ENCODE peak calls at places on chromosomes 2 and 18, in eight cellular contexts. One of them, this sample, is unnamed.

GRCh38 chr18:8831531-8831930 is 126.2 kb downstream of the MTCL1 start:
- DNase-seq in glutamatergic neuron: no peak
- DNase-seq in psoas muscle: no peak
- DNase-seq in non-pigmented ciliary epithelial cell: no peak
- DNase-seq in IMR-90: no peak
- DNase-seq in mucosa of gallbladder: no peak
- DNase-seq in WTC11: no peak
- DNase-seq in adipocyte: no peak
- DNase-seq in this sample: no peak

GRCh38 chr2:169822785-169823392 is 1.8 kb downstream of the METTL5 start:
- DNase-seq in glutamatergic neuron: no peak
- DNase-seq in psoas muscle: no peak
- DNase-seq in non-pigmented ciliary epithelial cell: no peak
- DNase-seq in IMR-90: peak; percentile 14
- DNase-seq in mucosa of gallbladder: no peak
- DNase-seq in WTC11: no peak
- DNase-seq in adipocyte: no peak
- DNase-seq in this sample: no peak

GRCh38 chr2:106158871-106159270 is 35.2 kb downstream of the UXS1 start:
- DNase-seq in glutamatergic neuron: no peak
- DNase-seq in psoas muscle: no peak
- DNase-seq in non-pigmented ciliary epithelial cell: no peak
- DNase-seq in IMR-90: no peak
- DNase-seq in mucosa of gallbladder: no peak
- DNase-seq in WTC11: no peak
- DNase-seq in adipocyte: no peak
- DNase-seq in this sample: no peak

GRCh38 chr2:240791211-240791800 is 28.7 kb downstream of the KIF1A start:
- DNase-seq in glutamatergic neuron: peak; percentile 20
- DNase-seq in psoas muscle: no peak
- DNase-seq in non-pigmented ciliary epithelial cell: no peak
- DNase-seq in IMR-90: no peak
- DNase-seq in mucosa of gallbladder: no peak
- DNase-seq in WTC11: no peak
- DNase-seq in adipocyte: no peak
- DNase-seq in this sample: no peak

GRCh38 chr2:173032032-173032431 is 43.6 kb upstream of the MAP3K20 start:
- DNase-seq in glutamatergic neuron: no peak
- DNase-seq in psoas muscle: no peak
- DNase-seq in non-pigmented ciliary epithelial cell: no peak
- DNase-seq in IMR-90: no peak
- DNase-seq in mucosa of gallbladder: no peak
- DNase-seq in WTC11: no peak
- DNase-seq in adipocyte: no peak
- DNase-seq in this sample: no peak

GRCh38 chr2:70888389-70888924 is 47.2 kb upstream of the ATP6V1B1 start:
- DNase-seq in glutamatergic neuron: no peak
- DNase-seq in psoas muscle: no peak
- DNase-seq in non-pigmented ciliary epithelial cell: no peak
- DNase-seq in IMR-90: no peak
- DNase-seq in mucosa of gallbladder: no peak
- DNase-seq in WTC11: no peak
- DNase-seq in adipocyte: no peak
- DNase-seq in this sample: peak; percentile 13

GRCh38 chr2:96928277-96928781 is 58.1 kb downstream of the FAM178B start:
- DNase-seq in glutamatergic neuron: no peak
- DNase-seq in psoas muscle: no peak
- DNase-seq in non-pigmented ciliary epithelial cell: no peak
- DNase-seq in IMR-90: no peak
- DNase-seq in mucosa of gallbladder: no peak
- DNase-seq in WTC11: no peak
- DNase-seq in adipocyte: peak; percentile 24
- DNase-seq in this sample: no peak

GRCh38 chr18:47215554-47216138 is 35.8 kb downstream of the SKOR2 start:
- DNase-seq in glutamatergic neuron: no peak
- DNase-seq in psoas muscle: no peak
- DNase-seq in non-pigmented ciliary epithelial cell: peak; percentile 43
- DNase-seq in IMR-90: peak; percentile 52
- DNase-seq in mucosa of gallbladder: no peak
- DNase-seq in WTC11: peak; percentile 30
- DNase-seq in adipocyte: peak; percentile 59
- DNase-seq in this sample: peak; percentile 13

GRCh38 chr2:10226032-10226724 is 76.5 kb upstream of the HPCAL1 start:
- DNase-seq in glutamatergic neuron: no peak
- DNase-seq in psoas muscle: no peak
- DNase-seq in non-pigmented ciliary epithelial cell: no peak
- DNase-seq in IMR-90: no peak
- DNase-seq in mucosa of gallbladder: no peak
- DNase-seq in WTC11: peak; percentile 5
- DNase-seq in adipocyte: no peak
- DNase-seq in this sample: no peak

GRCh38 chr2:163266772-163267171 is 428.2 kb upstream of the KCNH7 start:
- DNase-seq in glutamatergic neuron: no peak
- DNase-seq in psoas muscle: no peak
- DNase-seq in non-pigmented ciliary epithelial cell: peak; percentile 96
- DNase-seq in IMR-90: peak; percentile 81
- DNase-seq in mucosa of gallbladder: no peak
- DNase-seq in WTC11: no peak
- DNase-seq in adipocyte: peak; percentile 92
- DNase-seq in this sample: no peak

GRCh38 chr18:12777543-12777942 is 74.7 kb downstream of the PSMG2 start:
- DNase-seq in glutamatergic neuron: peak; percentile 34
- DNase-seq in psoas muscle: peak; percentile 15
- DNase-seq in non-pigmented ciliary epithelial cell: no peak
- DNase-seq in IMR-90: no peak
- DNase-seq in mucosa of gallbladder: no peak
- DNase-seq in WTC11: peak; percentile 53
- DNase-seq in adipocyte: no peak
- DNase-seq in this sample: no peak

GRCh38 chr2:160498147-160498546 is 4.5 kb upstream of the RBMS1 start:
- DNase-seq in glutamatergic neuron: no peak
- DNase-seq in psoas muscle: no peak
- DNase-seq in non-pigmented ciliary epithelial cell: no peak
- DNase-seq in IMR-90: no peak
- DNase-seq in mucosa of gallbladder: no peak
- DNase-seq in WTC11: no peak
- DNase-seq in adipocyte: no peak
- DNase-seq in this sample: no peak

GRCh38 chr2:80706541-80706940 is 402.0 kb upstream of the LRRTM1 start:
- DNase-seq in glutamatergic neuron: no peak
- DNase-seq in psoas muscle: no peak
- DNase-seq in non-pigmented ciliary epithelial cell: no peak
- DNase-seq in IMR-90: no peak
- DNase-seq in mucosa of gallbladder: no peak
- DNase-seq in WTC11: no peak
- DNase-seq in adipocyte: no peak
- DNase-seq in this sample: no peak

GRCh38 chr2:216808805-216809425 is 50.9 kb downstream of the TNP1 start:
- DNase-seq in glutamatergic neuron: no peak
- DNase-seq in psoas muscle: no peak
- DNase-seq in non-pigmented ciliary epithelial cell: no peak
- DNase-seq in IMR-90: no peak
- DNase-seq in mucosa of gallbladder: no peak
- DNase-seq in WTC11: no peak
- DNase-seq in adipocyte: no peak
- DNase-seq in this sample: no peak

GRCh38 chr2:238203973-238204683 is 633 bp upstream of the ILKAP start:
- DNase-seq in glutamatergic neuron: no peak
- DNase-seq in psoas muscle: no peak
- DNase-seq in non-pigmented ciliary epithelial cell: no peak
- DNase-seq in IMR-90: no peak
- DNase-seq in mucosa of gallbladder: no peak
- DNase-seq in WTC11: no peak
- DNase-seq in adipocyte: no peak
- DNase-seq in this sample: no peak

GRCh38 chr18:34834897-34835296 is 124.8 kb downstream of the DTNA start:
- DNase-seq in glutamatergic neuron: no peak
- DNase-seq in psoas muscle: no peak
- DNase-seq in non-pigmented ciliary epithelial cell: no peak
- DNase-seq in IMR-90: no peak
- DNase-seq in mucosa of gallbladder: no peak
- DNase-seq in WTC11: no peak
- DNase-seq in adipocyte: peak; percentile 84
- DNase-seq in this sample: no peak

GRCh38 chr2:40507429-40507828 is 55.5 kb upstream of the SLC8A1 start:
- DNase-seq in glutamatergic neuron: no peak
- DNase-seq in psoas muscle: no peak
- DNase-seq in non-pigmented ciliary epithelial cell: no peak
- DNase-seq in IMR-90: no peak
- DNase-seq in mucosa of gallbladder: no peak
- DNase-seq in WTC11: no peak
- DNase-seq in adipocyte: no peak
- DNase-seq in this sample: peak; percentile 7

GRCh38 chr18:78782951-78783563 is 196.6 kb upstream of the SALL3 start:
- DNase-seq in glutamatergic neuron: no peak
- DNase-seq in psoas muscle: no peak
- DNase-seq in non-pigmented ciliary epithelial cell: no peak
- DNase-seq in IMR-90: no peak
- DNase-seq in mucosa of gallbladder: no peak
- DNase-seq in WTC11: no peak
- DNase-seq in adipocyte: no peak
- DNase-seq in this sample: no peak

GRCh38 chr18:8893628-8894231 is 188.4 kb downstream of the MTCL1 start:
- DNase-seq in glutamatergic neuron: no peak
- DNase-seq in psoas muscle: no peak
- DNase-seq in non-pigmented ciliary epithelial cell: no peak
- DNase-seq in IMR-90: no peak
- DNase-seq in mucosa of gallbladder: no peak
- DNase-seq in WTC11: no peak
- DNase-seq in adipocyte: no peak
- DNase-seq in this sample: no peak

GRCh38 chr18:46411862-46412690 is 244.9 kb downstream of the LOXHD1 start:
- DNase-seq in glutamatergic neuron: no peak
- DNase-seq in psoas muscle: peak; percentile 58
- DNase-seq in non-pigmented ciliary epithelial cell: no peak
- DNase-seq in IMR-90: no peak
- DNase-seq in mucosa of gallbladder: peak; percentile 36
- DNase-seq in WTC11: no peak
- DNase-seq in adipocyte: peak; percentile 33
- DNase-seq in this sample: no peak

GRCh38 chr2:208065476-208065875 is 40.1 kb upstream of the PLEKHM3 start:
- DNase-seq in glutamatergic neuron: no peak
- DNase-seq in psoas muscle: no peak
- DNase-seq in non-pigmented ciliary epithelial cell: no peak
- DNase-seq in IMR-90: no peak
- DNase-seq in mucosa of gallbladder: no peak
- DNase-seq in WTC11: no peak
- DNase-seq in adipocyte: no peak
- DNase-seq in this sample: no peak

GRCh38 chr2:226721541-226721940 is 78.1 kb downstream of the IRS1 start:
- DNase-seq in glutamatergic neuron: peak; percentile 52
- DNase-seq in psoas muscle: peak; percentile 50
- DNase-seq in non-pigmented ciliary epithelial cell: no peak
- DNase-seq in IMR-90: peak; percentile 36
- DNase-seq in mucosa of gallbladder: no peak
- DNase-seq in WTC11: no peak
- DNase-seq in adipocyte: peak; percentile 55
- DNase-seq in this sample: no peak

GRCh38 chr18:62437520-62438329 is 85.1 kb upstream of the ZCCHC2 start:
- DNase-seq in glutamatergic neuron: no peak
- DNase-seq in psoas muscle: peak; percentile 59
- DNase-seq in non-pigmented ciliary epithelial cell: no peak
- DNase-seq in IMR-90: no peak
- DNase-seq in mucosa of gallbladder: no peak
- DNase-seq in WTC11: no peak
- DNase-seq in adipocyte: no peak
- DNase-seq in this sample: no peak

GRCh38 chr2:241815477-241816430 is 6.8 kb downstream of the NEU4 start:
- DNase-seq in glutamatergic neuron: no peak
- DNase-seq in psoas muscle: no peak
- DNase-seq in non-pigmented ciliary epithelial cell: no peak
- DNase-seq in IMR-90: no peak
- DNase-seq in mucosa of gallbladder: no peak
- DNase-seq in WTC11: no peak
- DNase-seq in adipocyte: no peak
- DNase-seq in this sample: peak; percentile 15

GRCh38 chr2:175154670-175155082 is 13.3 kb downstream of the ATF2 start:
- DNase-seq in glutamatergic neuron: no peak
- DNase-seq in psoas muscle: no peak
- DNase-seq in non-pigmented ciliary epithelial cell: peak; percentile 60
- DNase-seq in IMR-90: peak; percentile 89
- DNase-seq in mucosa of gallbladder: no peak
- DNase-seq in WTC11: no peak
- DNase-seq in adipocyte: peak; percentile 44
- DNase-seq in this sample: no peak